ENCODE peak calls at places on chromosomes 2 and 18, in six cellular contexts. U, K, V, Z, H and M are unnamed samples.

GRCh38 chr2:151111599-151112278 is 149.9 kb downstream of the RBM43 start:
- DNase-seq in H (no peak), Z (no peak), V (peak; percentile 48), U (peak; percentile 67), K (no peak), M (no peak)

GRCh38 chr2:241379481-241380480 is 23.7 kb downstream of the FARP2 start:
- DNase-seq in V (peak; percentile 66), U (no peak), Z (no peak), K (no peak), H (no peak), M (no peak)

GRCh38 chr2:47907097-47907781 is 941 bp upstream of the FBXO11 start:
- DNase-seq in U (no peak), V (no peak), Z (peak; percentile 63), H (no peak), K (no peak), M (no peak)

GRCh38 chr2:28185153-28185552 is 207.5 kb upstream of the FOSL2 start:
- DNase-seq in K (no peak), Z (no peak), U (no peak), H (no peak), V (no peak), M (no peak)

GRCh38 chr2:65062843-65063242 is 6.6 kb downstream of the CEP68 start:
- DNase-seq in U (no peak), Z (no peak), H (no peak), K (no peak), V (no peak), M (no peak)

GRCh38 chr2:216551669-216552068 is 53.0 kb downstream of the RPL37A start:
- DNase-seq in V (no peak), K (no peak), Z (no peak), H (no peak), U (no peak), M (peak; percentile 13)

GRCh38 chr2:211737282-211737681 is 801.3 kb downstream of the ERBB4 start:
- DNase-seq in V (no peak), H (no peak), K (no peak), U (peak; percentile 43), Z (no peak), M (no peak)

GRCh38 chr18:62187543-62188378 is 706 bp downstream of the RELCH start:
- DNase-seq in H (peak; percentile 63), K (no peak), Z (no peak), U (no peak), V (peak; percentile 31), M (peak; percentile 20)

GRCh38 chr2:2662037-2662846 is 331.2 kb upstream of the MYT1L start:
- DNase-seq in H (peak; percentile 29), U (no peak), K (no peak), Z (no peak), V (no peak), M (no peak)